ENCODE peak calls at places on chromosomes 1 and 21, in five cellular contexts. T is prostate gland; L is progenitor cell of endocrine pancreas; W is CD4-positive, alpha-beta T cell; D is stimulated activated CD4-positive, alpha-beta T cell treated with anti-CD3 and anti-CD28 coated beads, Interleukin-2, amount 100 ng/mL, for 24 hours. Y is an unnamed sample.

GRCh38 chr1:221708987-221709386 is 32.9 kb downstream of the DUSP10 start:
- DNase-seq in L (peak), W (peak), D (peak), T (no peak), Y (peak)

GRCh38 chr1:64425521-64425920 is 44.4 kb upstream of the CACHD1 start:
- DNase-seq in D (no peak), W (no peak), L (no peak), T (no peak), Y (no peak)

GRCh38 chr1:66313446-66313845 is 220.5 kb upstream of the SGIP1 start:
- DNase-seq in D (no peak), L (no peak), T (no peak), W (no peak), Y (no peak)

GRCh38 chr1:160778976-160779375 is 17.0 kb upstream of the LY9 start:
- DNase-seq in D (no peak), W (no peak), T (no peak), L (no peak), Y (no peak)

GRCh38 chr1:67560580-67561285 is 124.3 kb upstream of the GADD45A start:
- DNase-seq in D (no peak), L (no peak), T (no peak), W (no peak), Y (no peak)

GRCh38 chr1:182520746-182521145 is 68.3 kb downstream of the RNASEL start:
- DNase-seq in L (no peak), T (no peak), D (no peak), W (no peak), Y (no peak)

GRCh38 chr21:28922368-28922767 is 70.3 kb downstream of the LTN1 start:
- DNase-seq in D (no peak), L (no peak), T (no peak), W (no peak), Y (no peak)

GRCh38 chr1:41354956-41355355 is 6.3 kb upstream of the FOXO6 start:
- DNase-seq in D (no peak), T (no peak), W (no peak), L (no peak), Y (no peak)

GRCh38 chr1:91879739-91880138 is 6.2 kb downstream of the TGFBR3 start:
- DNase-seq in L (no peak), W (no peak), T (no peak), D (no peak), Y (no peak)

GRCh38 chr1:213481395-213481794 is 430.4 kb downstream of the RPS6KC1 start:
- DNase-seq in W (no peak), T (no peak), L (no peak), D (no peak), Y (no peak)